ENCODE peak calls at places on chromosomes 3 and 15, in four cellular contexts. R is brain microvascular endothelial cell, X is cardiac muscle cell, J is dorsolateral prefrontal cortex. E is an unnamed sample.

GRCh38 chr3:15636028-15636709 is 34.6 kb downstream of the BTD start:
- DNase-seq in R (peak; percentile 93), X (peak; percentile 87), J (no peak), E (no peak)

GRCh38 chr3:46096336-46096735 is 69.1 kb upstream of the XCR1 start:
- DNase-seq in R (no peak), X (no peak), J (no peak), E (no peak)

GRCh38 chr3:97871788-97872187 is 50.0 kb downstream of the CRYBG3 start:
- DNase-seq in R (no peak), X (peak; percentile 59), J (no peak), E (no peak)

GRCh38 chr3:148848410-148848809 is 16.7 kb upstream of the CPA3 start:
- DNase-seq in R (no peak), X (no peak), J (no peak), E (no peak)

GRCh38 chr3:159245871-159246270 is 444.0 kb downstream of the MFSD1 start:
- DNase-seq in R (no peak), X (no peak), J (no peak), E (no peak)

GRCh38 chr3:11640009-11640673 is 3.6 kb downstream of the VGLL4 start:
- DNase-seq in R (no peak), X (no peak), J (no peak), E (no peak)

GRCh38 chr3:155859859-155860258 is 5.6 kb upstream of the SLC33A1 start:
- DNase-seq in R (no peak), X (peak; percentile 52), J (no peak), E (no peak)

GRCh38 chr3:178847170-178847569 is 224.4 kb downstream of the ZMAT3 start:
- DNase-seq in R (peak; percentile 65), X (peak; percentile 6), J (no peak), E (no peak)

GRCh38 chr3:189214651-189215050 is 42.9 kb downstream of the TPRG1 start:
- DNase-seq in R (no peak), X (no peak), J (no peak), E (no peak)

GRCh38 chr15:63288342-63288741 is 10.9 kb downstream of the APH1B start:
- DNase-seq in R (no peak), X (peak; percentile 6), J (no peak), E (no peak)

GRCh38 chr3:106825962-106826605 is 551.2 kb upstream of the CCDC54 start:
- DNase-seq in R (peak; percentile 64), X (peak; percentile 72), J (no peak), E (no peak)

GRCh38 chr3:112459750-112460149 is 39.5 kb downstream of the BTLA start:
- DNase-seq in R (no peak), X (no peak), J (no peak), E (no peak)

GRCh38 chr3:140439527-140439926 is 238.3 kb upstream of the TRIM42 start:
- DNase-seq in R (no peak), X (no peak), J (no peak), E (no peak)
- H3K27ac ChIP-seq in R (no peak overlapping the region), X (no peak overlapping the region), J (no peak overlapping the region), E (no peak overlapping the region)

GRCh38 chr3:71107926-71108325 is 475.6 kb downstream of the FOXP1 start:
- DNase-seq in R (no peak), X (peak; percentile 44), J (no peak), E (no peak)
- H3K27ac ChIP-seq in R (peak overlapping the region; percentile 83), X (no peak overlapping the region), J (no peak overlapping the region), E (no peak overlapping the region)

GRCh38 chr15:29911705-29912104 is 89.4 kb upstream of the TJP1 start:
- DNase-seq in R (peak; percentile 31), X (no peak), J (no peak), E (no peak)
- H3K27ac ChIP-seq in R (peak overlapping the region; percentile 8), X (no peak overlapping the region), J (peak overlapping the region; percentile 42), E (no peak overlapping the region)

DNA sequence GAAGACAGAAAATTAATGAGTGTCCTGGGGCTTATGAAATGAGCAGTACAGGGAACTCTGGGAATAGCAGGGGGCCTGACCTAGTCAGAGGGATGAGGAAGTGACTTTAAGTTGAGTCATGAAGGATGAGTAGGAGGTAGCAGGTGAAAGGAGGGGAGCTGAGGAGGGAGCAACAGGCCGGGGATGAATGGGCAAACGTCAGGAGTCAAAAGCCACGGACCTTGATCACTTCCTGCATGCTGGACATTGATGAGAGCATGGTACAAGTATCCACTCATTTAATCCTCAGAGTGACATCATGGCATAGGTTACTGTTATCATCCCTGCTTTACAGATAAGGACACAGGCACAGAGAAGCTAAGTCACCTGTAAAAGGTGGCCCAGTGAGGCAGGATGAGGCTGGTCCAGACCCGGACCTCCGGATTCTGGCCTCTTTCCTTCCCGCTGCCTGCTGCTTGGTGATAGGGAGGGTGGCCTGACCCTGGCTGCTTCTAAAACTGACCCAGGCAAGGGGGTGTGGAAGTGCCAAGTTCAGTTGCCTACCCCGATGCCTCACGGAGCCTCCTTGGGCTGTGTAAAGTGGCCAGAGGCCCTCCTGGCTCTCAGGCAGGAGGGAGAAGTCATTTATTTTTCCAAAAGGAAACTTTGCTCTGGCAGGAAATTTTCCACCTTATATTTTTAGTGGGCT is 7.6 kb downstream of the CORO2B start:
- DNase-seq in R (peak; percentile 53), X (peak; percentile 25), J (no peak), E (peak; percentile 89)
- H3K27ac ChIP-seq in R (no peak overlapping the region), X (no peak overlapping the region), J (peak overlapping the region; percentile 79), E (no peak overlapping the region)

GRCh38 chr3:55649554-55649953 is 162.4 kb upstream of the WNT5A start:
- DNase-seq in R (no peak), X (no peak), J (no peak), E (no peak)

GRCh38 chr3:55647086-55647485 is 160.0 kb upstream of the WNT5A start:
- DNase-seq in R (no peak), X (no peak), J (no peak), E (no peak)

GRCh38 chr3:55650011-55650410 is 162.9 kb upstream of the WNT5A start:
- DNase-seq in R (no peak), X (no peak), J (no peak), E (no peak)

GRCh38 chr3:55647675-55648074 is 160.6 kb upstream of the WNT5A start:
- DNase-seq in R (no peak), X (no peak), J (no peak), E (no peak)

DNA sequence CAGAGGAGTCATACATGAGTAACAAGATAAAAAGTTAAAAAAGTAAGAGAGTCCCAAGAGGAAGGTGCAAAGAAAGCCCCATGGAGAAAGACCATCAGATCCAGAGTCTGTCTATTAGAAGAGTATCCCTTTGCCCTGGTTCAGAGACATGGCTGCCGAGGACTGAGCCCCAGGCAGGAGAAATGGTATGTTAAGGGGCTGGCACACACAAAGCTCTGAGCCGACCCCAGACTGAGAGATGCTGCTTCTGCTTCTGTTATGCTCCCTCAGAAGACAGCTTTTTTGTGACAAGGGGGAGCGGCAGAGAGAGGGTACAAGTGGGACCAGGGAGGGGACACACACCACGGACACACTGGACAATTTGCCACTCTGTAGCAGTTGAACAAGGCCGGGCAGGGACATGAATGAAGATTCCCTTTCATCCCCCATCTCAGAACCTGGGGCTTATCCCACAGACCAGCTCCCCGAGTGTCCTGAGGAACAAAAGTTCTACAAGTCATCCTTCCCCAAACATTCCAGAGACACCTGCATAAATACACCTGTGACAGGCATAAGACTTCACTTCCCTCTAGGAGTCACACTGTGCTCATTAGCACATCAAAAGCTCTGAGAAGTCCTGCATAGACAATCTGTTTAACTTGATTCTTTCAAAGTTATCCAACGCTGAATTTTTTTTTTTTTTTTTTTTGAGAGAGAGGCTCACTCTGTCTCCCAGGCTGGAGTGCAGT is 161.6 kb upstream of the WNT5A start:
- DNase-seq in R (no peak), X (no peak), J (no peak), E (no peak)
- H3K27ac ChIP-seq in R (no peak overlapping the region), X (no peak overlapping the region), J (no peak overlapping the region), E (no peak overlapping the region)